ENCODE peak calls at places on chromosomes 13 and 19, in nine cellular contexts. J is lower leg skin, F is HCT116, I is esophagus muscularis mucosa, L is ovary, M is uterus, U is upper lobe of left lung, W is heart left ventricle, X is transverse colon. N is an unnamed sample.
A peak's percentile ranks its signal among the peaks of the same experiment; 100 is the strongest.

GRCh38 chr13:90918551-90918950 is 428.9 kb upstream of the MIR17HG start:
- DNase-seq in X (no peak), I (no peak), L (no peak), W (no peak), J (no peak), M (no peak), U (no peak), F (no peak), N (no peak)

GRCh38 chr13:33235078-33235477 is 50.5 kb downstream of the STARD13 start:
- DNase-seq in F (no peak), U (no peak), J (no peak), W (no peak), M (no peak), X (no peak), L (no peak), I (no peak), N (no peak)

GRCh38 chr19:9565900-9566705 is 18.2 kb downstream of the ZNF121 start:
- DNase-seq in X (no peak), W (no peak), I (no peak), J (no peak), L (no peak), U (no peak), F (no peak), M (no peak), N (no peak)

GRCh38 chr13:51731759-51732158 is 72.2 kb downstream of the DHRS12 start:
- DNase-seq in L (no peak), X (no peak), U (no peak), I (no peak), J (no peak), M (no peak), W (no peak), F (no peak), N (no peak)

GRCh38 chr19:46748325-46749109 is 2.3 kb upstream of the STRN4 start:
- DNase-seq in L (peak; percentile 69), I (no peak), W (no peak), F (no peak), U (peak; percentile 56), J (no peak), M (peak; percentile 57), X (peak; percentile 72), N (no peak)

GRCh38 chr13:21901772-21902708 is 231.2 kb downstream of the FGF9 start:
- DNase-seq in F (no peak), X (no peak), U (no peak), I (no peak), W (no peak), M (peak; percentile 18), J (no peak), L (no peak), N (no peak)

GRCh38 chr13:44230071-44230470 is 143.6 kb upstream of the SERP2 start:
- DNase-seq in X (no peak), U (no peak), W (no peak), F (no peak), L (no peak), M (no peak), I (no peak), J (no peak), N (no peak)

GRCh38 chr13:109271991-109272454 is 514.4 kb downstream of the IRS2 start:
- DNase-seq in U (no peak), I (no peak), J (no peak), L (no peak), X (no peak), F (peak; percentile 65), W (no peak), M (no peak), N (no peak)

GRCh38 chr13:108897955-108898354 is 268.5 kb downstream of the MYO16 start:
- DNase-seq in U (no peak), J (no peak), W (no peak), I (no peak), M (no peak), L (no peak), X (no peak), F (no peak), N (no peak)

GRCh38 chr19:24140099-24140498 is 53.1 kb downstream of the ZNF254 start:
- DNase-seq in F (no peak), W (no peak), X (no peak), J (no peak), U (no peak), I (no peak), M (no peak), L (no peak), N (no peak)

GRCh38 chr19:3457531-3458228 is 22.6 kb downstream of the SMIM24 start:
- DNase-seq in U (no peak), F (no peak), W (no peak), I (no peak), J (no peak), L (no peak), M (no peak), X (no peak), N (no peak)

GRCh38 chr13:114064516-114065140 is 67.8 kb downstream of the RASA3 start:
- DNase-seq in X (peak; percentile 40), U (no peak), W (no peak), M (peak; percentile 58), F (no peak), I (no peak), L (peak; percentile 68), J (no peak), N (no peak)

GRCh38 chr13:60448907-60449510 is 52.0 kb downstream of the TDRD3 start:
- DNase-seq in W (no peak), F (peak; percentile 28), L (no peak), X (no peak), I (no peak), M (no peak), J (no peak), U (no peak), N (no peak)

GRCh38 chr13:82688400-82688999 is 1193.8 kb downstream of the SLITRK1 start:
- DNase-seq in U (no peak), L (no peak), J (no peak), I (no peak), W (no peak), X (no peak), M (no peak), F (no peak), N (no peak)

DNA sequence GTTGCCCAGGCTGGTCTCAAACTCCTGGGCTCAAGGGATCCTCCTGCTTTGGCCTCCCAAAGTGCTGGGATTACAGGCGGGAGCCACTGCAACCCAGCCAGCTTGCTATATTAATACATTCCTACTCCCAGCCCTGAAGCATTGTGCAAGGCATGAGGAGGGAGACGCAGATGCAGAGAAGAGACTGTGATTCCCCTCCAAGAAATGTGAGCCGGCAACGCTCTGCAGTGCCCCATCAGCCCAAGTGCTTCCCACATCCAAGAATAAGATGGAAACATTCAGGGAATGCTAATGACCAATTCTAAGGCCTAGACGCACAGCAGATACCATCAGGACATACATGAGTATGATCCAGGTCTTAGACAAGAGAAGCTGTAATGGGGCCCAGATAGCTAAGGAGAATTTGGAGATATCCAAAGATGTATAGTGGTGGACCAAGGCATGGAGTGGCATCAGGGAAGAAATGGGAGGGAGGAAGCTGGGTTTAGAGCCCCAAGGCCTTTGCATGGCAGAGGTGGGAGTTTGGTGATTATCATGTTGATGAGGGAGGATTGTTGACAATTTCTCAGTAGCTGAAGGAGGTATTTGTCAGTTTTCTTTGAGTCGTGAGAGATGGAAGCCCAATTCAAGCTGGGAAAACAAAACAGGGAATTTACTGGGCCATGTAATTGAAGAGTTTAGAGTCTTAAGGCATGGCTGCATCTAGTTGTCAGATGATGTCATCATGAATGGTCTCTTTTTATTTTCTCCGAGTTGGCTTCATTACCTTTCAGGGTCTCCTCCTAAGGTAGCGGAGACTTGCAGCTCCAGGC is 2.9 kb downstream of the PPM1N start:
- DNase-seq in M (no peak), X (no peak), I (no peak), U (no peak), W (no peak), F (no peak), J (no peak), L (no peak), N (no peak)
- TF ChIP-seq POLR2A in M (no peak), X (no peak), I (no peak), U (no peak), W (no peak), F (no peak), J (no peak), L (no peak), N (no peak)

DNA sequence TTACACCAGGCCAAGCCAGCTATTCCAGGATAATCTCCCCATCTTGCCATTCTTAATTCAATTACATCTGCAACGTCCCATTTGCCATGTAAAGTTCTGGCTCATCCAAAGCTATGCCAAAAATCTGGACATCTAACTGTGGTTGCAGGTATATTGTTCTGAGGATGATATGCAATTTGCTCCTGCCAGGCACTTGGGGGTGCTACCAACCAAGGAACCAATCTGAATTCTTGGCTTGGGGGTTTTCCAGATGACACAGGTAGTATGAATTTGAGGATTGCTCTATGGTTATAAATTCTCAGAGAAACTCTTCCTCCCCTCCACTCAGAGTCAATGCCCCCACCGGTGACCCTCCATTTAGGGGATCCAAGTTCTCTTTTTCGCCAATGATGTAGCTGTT is 33.0 kb downstream of the CRYL1 start:
- DNase-seq in L (no peak), J (no peak), X (peak; percentile 30), U (no peak), M (no peak), I (no peak), W (no peak), F (peak; percentile 27), N (no peak)
- TF ChIP-seq CTCF in L (no peak), J (no peak), X (peak; percentile 41), U (peak; percentile 10), M (no peak), I (peak; percentile 35), W (peak; percentile 48), F (peak; percentile 64), N (peak; percentile 41)

DNA sequence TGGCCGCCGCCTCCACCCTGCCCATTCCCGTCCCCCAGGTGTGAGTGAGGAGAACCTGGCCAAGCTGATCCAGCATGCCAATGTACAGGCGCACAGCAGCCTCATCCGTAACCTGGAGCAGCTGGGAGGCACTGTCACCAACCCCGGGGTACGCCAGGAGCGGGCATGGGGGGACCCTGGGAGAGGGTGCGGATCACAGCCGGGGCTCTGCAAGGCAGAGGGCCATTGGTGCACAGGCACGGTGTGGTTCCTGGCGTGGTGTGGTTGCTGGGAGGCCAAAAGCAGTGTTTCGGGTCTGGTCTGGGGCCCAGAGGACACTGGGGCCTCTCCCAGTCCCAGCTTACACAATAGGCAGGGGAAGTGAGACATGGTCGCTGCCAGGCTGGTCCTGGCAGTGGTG is 8.2 kb downstream of the STXBP2 start:
- DNase-seq in U (no peak), I (no peak), X (no peak), L (no peak), F (no peak), M (no peak), J (no peak), W (no peak), N (no peak)
- TF ChIP-seq POLR2A in U (no peak), I (no peak), X (no peak), L (no peak), F (no peak), M (no peak), J (no peak), W (no peak), N (no peak)

DNA sequence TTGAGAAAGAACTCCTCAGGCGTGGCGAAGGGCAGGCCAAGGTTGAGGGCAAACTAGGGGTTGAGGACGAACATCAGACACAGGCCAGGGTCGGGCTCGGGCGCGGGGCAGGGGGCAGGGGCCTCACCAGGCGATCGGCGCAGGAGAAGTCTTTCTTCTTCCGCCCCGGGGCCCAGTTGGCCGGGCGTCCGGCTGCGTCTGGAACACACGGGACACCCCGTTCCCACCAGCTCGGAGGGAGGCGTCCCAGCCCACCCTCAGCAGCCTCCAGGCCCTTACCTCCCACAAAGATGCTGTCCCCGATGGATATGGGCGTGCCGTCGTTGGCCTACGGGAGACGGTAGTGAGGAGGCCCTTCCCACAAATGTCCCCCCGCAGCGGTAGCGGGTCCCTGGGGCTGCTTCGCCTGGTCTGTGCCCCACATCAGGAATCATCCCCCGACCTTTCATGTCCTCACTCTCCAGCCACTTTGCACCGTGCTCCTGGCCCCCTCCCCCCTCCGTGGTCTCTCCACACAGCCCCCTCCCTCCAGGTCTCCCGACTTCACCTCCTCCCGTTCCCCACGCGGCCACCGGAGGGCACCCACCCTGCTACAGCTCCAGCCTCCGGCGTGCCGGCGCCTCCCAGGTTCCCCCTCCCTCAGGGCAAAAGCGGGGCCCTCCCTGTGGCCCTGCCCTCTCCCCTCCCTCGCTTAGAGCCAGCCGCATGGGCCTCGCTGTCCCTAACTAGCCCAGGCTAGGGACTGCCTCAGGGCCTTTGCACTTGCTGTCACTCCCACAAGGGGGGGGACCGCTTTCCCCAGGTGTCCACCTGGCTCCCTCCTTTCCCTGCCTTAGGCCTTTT is 4.7 kb downstream of the PNKP start:
- DNase-seq in I (no peak), J (no peak), L (peak; percentile 89), X (no peak), M (no peak), U (no peak), F (no peak), W (no peak), N (peak; percentile 36)
- TF ChIP-seq CTCF in I (peak; percentile 9), J (no peak), L (peak; percentile 10), X (no peak), M (no peak), U (no peak), F (peak; percentile 63), W (no peak), N (no peak)

N was measured in right lobe of liver.